ENCODE peak calls at places on chromosome 18, in ten cellular contexts. U is uterus, Z is MM.1S, E is brain microvascular endothelial cell, Y is adrenal gland, P is NT2/D1, Q is right lobe of liver, C is suprapubic skin, V is K562, S is tibial artery. M is an unnamed sample.
A peak's percentile ranks its signal among the peaks of the same experiment; 100 is the strongest.

GRCh38 chr18:77622009-77622692 is 372.5 kb downstream of the GALR1 start:
- DNase-seq in V (no peak), U (no peak), Z (peak; percentile 57), P (no peak), E (no peak), S (no peak), C (no peak), Q (no peak), Y (no peak), M (no peak)

GRCh38 chr18:9614401-9615279 is at the start of gene PPP4R1:
- DNase-seq in P (peak; percentile 63), Z (peak; percentile 66), Y (peak; percentile 81), U (peak; percentile 78), C (peak; percentile 90), S (peak; percentile 89), Q (peak; percentile 86), V (peak; percentile 85), E (no peak), M (peak; percentile 91)

GRCh38 chr18:76430636-76431035 is 64.4 kb downstream of the ZNF516 start:
- DNase-seq in E (no peak), U (no peak), S (no peak), Y (no peak), Q (no peak), Z (no peak), C (no peak), V (no peak), P (no peak), M (no peak)

GRCh38 chr18:68942230-68942629 is 144.3 kb downstream of the CCDC102B start:
- DNase-seq in E (no peak), C (no peak), S (no peak), Y (no peak), P (no peak), Q (no peak), V (no peak), U (no peak), Z (no peak), M (no peak)

GRCh38 chr18:7568426-7568825 is 1.3 kb downstream of the PTPRM start:
- DNase-seq in U (peak; percentile 37), Y (peak; percentile 25), S (peak; percentile 73), E (no peak), P (no peak), Z (no peak), V (no peak), C (peak; percentile 79), Q (peak; percentile 67), M (peak; percentile 88)

GRCh38 chr18:36805105-36805504 is 23.7 kb downstream of the TPGS2 start:
- DNase-seq in P (no peak), E (no peak), U (no peak), Z (no peak), C (no peak), V (no peak), Y (no peak), Q (no peak), S (no peak), M (no peak)

GRCh38 chr18:74596959-74597661 is 560 bp upstream of the ZNF407 start:
- DNase-seq in Y (peak; percentile 73), P (peak; percentile 3), V (peak; percentile 68), Z (peak; percentile 72), S (peak; percentile 78), C (peak; percentile 87), E (peak; percentile 42), Q (peak; percentile 83), U (peak; percentile 59), M (peak; percentile 72)

GRCh38 chr18:44750774-44751173 is 70.1 kb downstream of the SETBP1 start:
- DNase-seq in U (no peak), V (no peak), S (no peak), P (no peak), Z (no peak), E (no peak), Q (no peak), C (no peak), Y (no peak), M (no peak)

GRCh38 chr18:57909620-57910019 is 106.5 kb upstream of the ATP8B1 start:
- DNase-seq in Q (no peak), Z (no peak), Y (no peak), P (no peak), U (no peak), E (peak; percentile 53), S (no peak), C (no peak), V (no peak), M (no peak)

GRCh38 chr18:62280058-62280457 is 45.1 kb upstream of the TNFRSF11A start:
- DNase-seq in U (no peak), P (no peak), E (no peak), V (no peak), Y (no peak), S (no peak), Z (no peak), C (no peak), Q (no peak), M (no peak)

GRCh38 chr18:78716581-78716980 is 263.0 kb upstream of the SALL3 start:
- DNase-seq in E (no peak), Q (peak; percentile 5), Z (no peak), Y (no peak), P (no peak), V (no peak), S (peak; percentile 43), C (no peak), U (no peak), M (no peak)

GRCh38 chr18:70337139-70337972 is 48.5 kb downstream of the SOCS6 start:
- DNase-seq in V (peak; percentile 71), U (no peak), P (peak; percentile 49), Z (peak; percentile 10), Q (no peak), C (no peak), E (peak; percentile 88), Y (peak; percentile 62), S (no peak), M (peak; percentile 14)

GRCh38 chr18:46406539-46406932 is 250.5 kb downstream of the LOXHD1 start:
- DNase-seq in S (no peak), U (no peak), Y (no peak), C (no peak), P (no peak), Q (no peak), Z (no peak), E (no peak), V (no peak), M (no peak)

GRCh38 chr18:26454192-26454591 is 94.2 kb downstream of the KCTD1 start:
- DNase-seq in Q (no peak), Y (no peak), E (no peak), P (no peak), Z (peak; percentile 52), V (no peak), C (no peak), U (no peak), S (no peak), M (no peak)

GRCh38 chr18:61606759-61607158 is 273.5 kb downstream of the CDH20 start:
- DNase-seq in Y (peak; percentile 88), Z (no peak), S (peak; percentile 84), U (peak; percentile 66), P (peak; percentile 20), Q (no peak), E (peak; percentile 89), C (peak; percentile 90), V (peak; percentile 24), M (peak; percentile 30)

GRCh38 chr18:10490401-10491289 is 35.2 kb upstream of the NAPG start:
- DNase-seq in E (no peak), Q (no peak), Y (no peak), S (no peak), C (no peak), P (no peak), Z (peak; percentile 91), V (peak; percentile 49), U (no peak), M (peak; percentile 85)

DNA sequence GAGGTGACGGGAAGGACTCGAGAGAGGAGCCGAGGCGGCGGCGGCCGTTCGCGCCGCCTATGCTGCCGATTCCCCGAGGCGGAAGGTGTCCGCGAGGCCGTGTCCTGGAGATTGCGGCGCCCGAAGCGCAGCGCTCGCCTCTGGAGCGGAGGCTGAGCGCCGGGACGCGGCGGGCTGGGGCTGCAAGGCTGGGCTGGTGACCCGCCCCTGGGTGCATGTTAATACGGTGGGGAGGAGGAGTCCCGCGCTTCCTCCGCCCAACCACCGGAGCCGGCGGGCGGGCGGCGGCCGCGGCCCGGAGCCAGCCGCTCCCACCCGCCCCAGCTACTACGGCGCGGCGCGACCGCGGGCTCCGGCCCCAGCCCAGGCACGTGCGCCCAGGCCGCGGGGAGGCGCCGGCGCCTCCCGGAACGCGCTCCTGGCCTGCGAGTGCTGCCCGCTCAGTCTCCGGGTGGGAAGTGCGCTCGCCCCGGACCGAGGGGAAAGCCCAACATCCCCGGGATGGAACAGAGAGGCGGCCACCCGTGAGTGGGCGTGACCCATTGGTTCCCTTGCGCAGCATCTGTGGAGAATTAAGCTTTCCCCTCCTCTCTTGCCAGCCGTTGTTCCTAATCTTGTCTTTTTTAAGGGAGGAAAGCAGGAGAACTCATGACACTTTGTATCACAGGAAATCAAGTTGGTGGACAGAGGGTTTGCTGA is at the start of gene DLGAP1:
- DNase-seq in P (peak; percentile 57), Z (peak; percentile 28), V (no peak), Y (peak; percentile 17), Q (peak; percentile 64), S (peak; percentile 83), C (peak; percentile 73), U (no peak), E (peak; percentile 2), M (peak; percentile 91)
- H3K4me3 ChIP-seq in P (peak within 1 kb of the TSS; percentile 61), Z (peak within 1 kb of the TSS; percentile 39), V (no peak within 1 kb of the TSS), Y (no peak within 1 kb of the TSS), Q (no peak within 1 kb of the TSS), S (peak within 1 kb of the TSS; percentile 60), C (peak within 1 kb of the TSS; percentile 51), U (peak within 1 kb of the TSS; percentile 32), E (peak within 1 kb of the TSS; percentile 31), M (peak within 1 kb of the TSS; percentile 89)

DNA sequence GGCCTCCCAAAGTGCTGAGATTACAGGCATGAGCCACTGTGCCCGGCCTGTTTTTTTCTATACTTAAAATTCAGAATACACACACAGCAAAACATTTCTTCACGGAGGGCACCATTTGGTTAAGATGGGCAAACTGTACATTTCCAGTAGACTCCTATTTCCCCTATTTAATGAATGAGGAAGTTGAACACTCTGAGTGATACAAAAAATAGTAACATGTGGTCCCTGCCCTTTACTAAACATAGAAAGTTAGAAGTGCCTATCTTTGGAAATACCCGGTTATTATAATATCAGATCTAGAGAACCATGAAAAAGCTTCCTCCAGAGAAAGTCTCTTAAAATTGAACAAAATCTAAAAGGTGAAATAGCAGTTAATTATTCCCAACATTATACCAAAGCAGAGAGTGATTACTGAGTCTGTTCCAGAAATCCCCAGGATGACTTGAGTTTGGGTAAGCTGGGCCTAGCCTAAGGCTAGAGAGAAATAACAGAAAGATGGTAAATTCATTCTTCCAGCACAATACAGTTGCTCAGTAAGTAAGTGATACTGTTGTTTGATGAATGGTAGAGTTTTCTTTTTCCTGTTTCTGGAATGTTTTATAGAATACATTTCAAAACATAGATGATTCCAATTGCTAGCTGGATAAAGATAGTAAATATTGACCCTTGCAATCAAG is 23.3 kb upstream of the RMC1 start:
- DNase-seq in E (no peak), S (no peak), U (no peak), C (no peak), V (no peak), Z (no peak), Q (no peak), P (no peak), Y (no peak), M (no peak)
- H3K36me3 ChIP-seq in E (peaks cover 72% of the 10 kb centered on the region), S (peaks cover 76% of the 10 kb centered on the region), U (no peaks in the 10 kb centered on the region), C (peaks cover 82% of the 10 kb centered on the region), V (peaks cover 72% of the 10 kb centered on the region), Z (peaks cover 5% of the 10 kb centered on the region), Q (peaks cover 17% of the 10 kb centered on the region), P (peaks cover 64% of the 10 kb centered on the region), Y (no peaks in the 10 kb centered on the region), M (peaks cover 7% of the 10 kb centered on the region)

GRCh38 chr18:34492652-34493051 is 217.4 kb upstream of the DTNA start:
- DNase-seq in C (no peak), Q (no peak), V (no peak), E (no peak), Y (no peak), S (no peak), Z (no peak), U (no peak), P (no peak), M (peak; percentile 24)
- H3K4me3 ChIP-seq in C (peak overlapping the region; percentile 56), Q (peak overlapping the region; percentile 34), V (no peak overlapping the region), E (peak overlapping the region; percentile 61), Y (no peak overlapping the region), S (peak overlapping the region; percentile 78), Z (peak overlapping the region; percentile 65), U (peak overlapping the region; percentile 38), P (peak overlapping the region; percentile 51), M (peak overlapping the region; percentile 72)

GRCh38 chr18:63348508-63349136 is 18.4 kb downstream of the KDSR start:
- DNase-seq in V (no peak), S (no peak), Z (peak; percentile 84), Y (no peak), P (no peak), Q (peak; percentile 75), C (no peak), E (no peak), U (no peak), M (no peak)
- H3K36me3 ChIP-seq in V (peaks cover 49% of the 10 kb centered on the region), S (peaks cover 99% of the 10 kb centered on the region), Z (peaks cover 7% of the 10 kb centered on the region), Y (no peaks in the 10 kb centered on the region), P (peaks cover 53% of the 10 kb centered on the region), Q (no peaks in the 10 kb centered on the region), C (peaks cover 77% of the 10 kb centered on the region), E (peaks cover 72% of the 10 kb centered on the region), U (no peaks in the 10 kb centered on the region), M (peaks cover 19% of the 10 kb centered on the region)

M was measured in H7.